ENCODE peak calls at places on chromosomes 1 and 21, in four cellular contexts. Y is stromal cell of bone marrow; G is CD8-positive, alpha-beta T cell; F is caudate nucleus. B is an unnamed sample.

GRCh38 chr1:185373813-185374524 is 56.9 kb upstream of the IVNS1ABP start:
- DNase-seq in Y (no peak), G (no peak), F (no peak), B (no peak)

GRCh38 chr1:240173836-240174235 is 82.2 kb downstream of the FMN2 start:
- DNase-seq in Y (peak; percentile 40), G (no peak), F (no peak), B (no peak)

GRCh38 chr1:66779475-66780078 is 21.5 kb downstream of the INSL5 start:
- DNase-seq in Y (no peak), G (no peak), F (no peak), B (no peak)

GRCh38 chr1:169484683-169485426 is 889 bp downstream of the SLC19A2 start:
- DNase-seq in Y (no peak), G (peak; percentile 25), F (no peak), B (peak; percentile 21)

GRCh38 chr21:44801468-44802395 is at the start of gene UBE2G2:
- DNase-seq in Y (peak; percentile 44), G (peak; percentile 84), F (peak; percentile 34), B (peak; percentile 97)

GRCh38 chr1:196897158-196897828 is 9.4 kb downstream of the CFHR4 start:
- DNase-seq in Y (no peak), G (no peak), F (no peak), B (no peak)

GRCh38 chr21:38815060-38815405 is 9.3 kb downstream of the ETS2 start:
- DNase-seq in Y (no peak), G (no peak), F (no peak), B (no peak)

GRCh38 chr21:33115586-33116541 is 45.9 kb downstream of the OLIG1 start:
- DNase-seq in Y (no peak), G (no peak), F (peak; percentile 69), B (no peak)

GRCh38 chr1:77044133-77044849 is 174.9 kb downstream of the PIGK start:
- DNase-seq in Y (no peak), G (no peak), F (peak; percentile 19), B (no peak)

GRCh38 chr1:94734963-94735899 is 84.9 kb upstream of the SLC44A3 start:
- DNase-seq in Y (no peak), G (no peak), F (no peak), B (peak; percentile 45)

GRCh38 chr1:2136836-2137235 is 57.7 kb downstream of the FAAP20 start:
- DNase-seq in Y (no peak), G (no peak), F (no peak), B (no peak)

B was measured in H7.